ENCODE peak calls at places on chromosome 19, in seven cellular contexts. One of them, this sample, is unnamed.

GRCh38 chr19:38813323-38813722 is 578 bp upstream of the LGALS4 start:
- DNase-seq in astrocyte of the spinal cord: no peak
- DNase-seq in psoas muscle: no peak
- DNase-seq in suprapubic skin: no peak
- DNase-seq in heart right ventricle: no peak
- DNase-seq in fibroblast of pulmonary artery: no peak
- DNase-seq in body of pancreas: no peak
- DNase-seq in this sample: no peak

GRCh38 chr19:43634516-43634876 is 5.2 kb downstream of the CADM4 start:
- DNase-seq in astrocyte of the spinal cord: no peak
- DNase-seq in psoas muscle: no peak
- DNase-seq in suprapubic skin: no peak
- DNase-seq in heart right ventricle: no peak
- DNase-seq in fibroblast of pulmonary artery: no peak
- DNase-seq in body of pancreas: no peak
- DNase-seq in this sample: no peak

GRCh38 chr19:35757231-35757748 is 461 bp upstream of the HSPB6 start:
- DNase-seq in astrocyte of the spinal cord: peak
- DNase-seq in psoas muscle: peak
- DNase-seq in suprapubic skin: peak
- DNase-seq in heart right ventricle: peak
- DNase-seq in fibroblast of pulmonary artery: peak
- DNase-seq in body of pancreas: peak
- DNase-seq in this sample: peak

GRCh38 chr19:48997972-48998371 is 4.3 kb downstream of the RUVBL2 start:
- DNase-seq in astrocyte of the spinal cord: peak
- DNase-seq in psoas muscle: peak
- DNase-seq in suprapubic skin: no peak
- DNase-seq in heart right ventricle: no peak
- DNase-seq in fibroblast of pulmonary artery: peak
- DNase-seq in body of pancreas: peak
- DNase-seq in this sample: no peak

GRCh38 chr19:23914402-23915286 is at the start of gene ZNF726:
- DNase-seq in astrocyte of the spinal cord: peak
- DNase-seq in psoas muscle: peak
- DNase-seq in suprapubic skin: peak
- DNase-seq in heart right ventricle: peak
- DNase-seq in fibroblast of pulmonary artery: peak
- DNase-seq in body of pancreas: peak
- DNase-seq in this sample: peak

GRCh38 chr19:4376245-4376990 is 23.9 kb downstream of the SH3GL1 start:
- DNase-seq in astrocyte of the spinal cord: no peak
- DNase-seq in psoas muscle: peak
- DNase-seq in suprapubic skin: no peak
- DNase-seq in heart right ventricle: no peak
- DNase-seq in fibroblast of pulmonary artery: no peak
- DNase-seq in body of pancreas: peak
- DNase-seq in this sample: no peak

GRCh38 chr19:49196527-49197240 is 39.1 kb downstream of the TRPM4 start:
- DNase-seq in astrocyte of the spinal cord: no peak
- DNase-seq in psoas muscle: peak
- DNase-seq in suprapubic skin: no peak
- DNase-seq in heart right ventricle: peak
- DNase-seq in fibroblast of pulmonary artery: no peak
- DNase-seq in body of pancreas: no peak
- DNase-seq in this sample: no peak

GRCh38 chr19:19597809-19598306 is 20.6 kb downstream of the PBX4 start:
- DNase-seq in astrocyte of the spinal cord: no peak
- DNase-seq in psoas muscle: no peak
- DNase-seq in suprapubic skin: no peak
- DNase-seq in heart right ventricle: no peak
- DNase-seq in fibroblast of pulmonary artery: no peak
- DNase-seq in body of pancreas: no peak
- DNase-seq in this sample: no peak

GRCh38 chr19:18317998-18318800 is 4.7 kb downstream of the LSM4 start:
- DNase-seq in astrocyte of the spinal cord: no peak
- DNase-seq in psoas muscle: no peak
- DNase-seq in suprapubic skin: no peak
- DNase-seq in heart right ventricle: peak
- DNase-seq in fibroblast of pulmonary artery: no peak
- DNase-seq in body of pancreas: peak
- DNase-seq in this sample: no peak

DNA sequence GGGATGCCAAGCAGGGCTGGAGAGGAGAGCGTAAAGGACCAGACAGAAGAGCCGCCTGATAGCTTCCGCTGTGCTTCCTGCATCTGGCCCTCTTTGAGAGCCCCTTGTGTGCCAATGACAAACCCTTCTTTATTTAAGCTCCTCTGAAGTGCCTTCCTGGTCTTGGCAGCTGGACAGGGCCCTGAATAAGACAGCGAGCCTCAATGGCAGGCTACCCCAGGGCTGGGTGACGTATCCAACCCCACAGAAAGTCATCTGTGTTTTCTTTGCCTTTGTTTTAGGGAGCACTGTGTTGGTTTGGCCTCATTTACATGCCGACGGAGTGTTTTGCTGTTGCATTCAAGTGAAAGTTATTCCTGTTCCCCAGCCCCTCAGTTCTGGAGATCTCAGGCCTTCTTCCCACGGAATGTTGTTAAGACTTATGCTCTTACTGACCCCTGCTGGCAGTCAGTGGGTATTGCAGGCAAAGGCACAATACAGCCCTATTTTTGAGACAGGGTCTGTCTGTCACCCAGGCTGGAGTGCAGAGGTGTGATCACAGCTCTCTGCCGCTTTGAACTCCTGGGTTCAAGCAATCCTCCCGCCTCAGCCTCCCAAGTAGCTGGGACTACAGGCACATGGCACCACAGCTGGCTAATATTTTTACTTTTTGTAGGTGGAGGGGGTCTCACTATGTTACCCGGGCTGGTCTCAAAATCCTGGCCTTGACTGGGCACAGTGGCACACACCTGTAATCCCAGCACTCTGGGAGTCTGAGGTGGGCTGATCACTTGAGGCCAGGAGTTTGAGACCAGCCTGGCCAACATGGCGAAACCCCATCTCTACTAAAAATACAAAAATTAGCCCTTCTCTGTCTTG is 16.8 kb downstream of the CCL25 start:
- DNase-seq in astrocyte of the spinal cord: no peak
- DNase-seq in psoas muscle: no peak
- DNase-seq in suprapubic skin: no peak
- DNase-seq in heart right ventricle: no peak
- DNase-seq in fibroblast of pulmonary artery: no peak
- DNase-seq in body of pancreas: no peak
- DNase-seq in this sample: no peak
- TF ChIP-seq CTCF in astrocyte of the spinal cord: peak
- TF ChIP-seq CTCF in psoas muscle: peak
- TF ChIP-seq CTCF in suprapubic skin: peak
- TF ChIP-seq CTCF in heart right ventricle: peak
- TF ChIP-seq CTCF in fibroblast of pulmonary artery: peak
- TF ChIP-seq CTCF in body of pancreas: no peak
- TF ChIP-seq CTCF in this sample: peak

GRCh38 chr19:55088021-55088451 is 12.4 kb downstream of the EPS8L1 start:
- DNase-seq in astrocyte of the spinal cord: no peak
- DNase-seq in psoas muscle: no peak
- DNase-seq in suprapubic skin: no peak
- DNase-seq in heart right ventricle: no peak
- DNase-seq in fibroblast of pulmonary artery: no peak
- DNase-seq in body of pancreas: no peak
- DNase-seq in this sample: no peak
- H3K4me3 ChIP-seq in astrocyte of the spinal cord: no peak
- H3K4me3 ChIP-seq in psoas muscle: peak
- H3K4me3 ChIP-seq in suprapubic skin: peak
- H3K4me3 ChIP-seq in heart right ventricle: peak
- H3K4me3 ChIP-seq in fibroblast of pulmonary artery: no peak
- H3K4me3 ChIP-seq in body of pancreas: no peak
- H3K4me3 ChIP-seq in this sample: no peak

DNA sequence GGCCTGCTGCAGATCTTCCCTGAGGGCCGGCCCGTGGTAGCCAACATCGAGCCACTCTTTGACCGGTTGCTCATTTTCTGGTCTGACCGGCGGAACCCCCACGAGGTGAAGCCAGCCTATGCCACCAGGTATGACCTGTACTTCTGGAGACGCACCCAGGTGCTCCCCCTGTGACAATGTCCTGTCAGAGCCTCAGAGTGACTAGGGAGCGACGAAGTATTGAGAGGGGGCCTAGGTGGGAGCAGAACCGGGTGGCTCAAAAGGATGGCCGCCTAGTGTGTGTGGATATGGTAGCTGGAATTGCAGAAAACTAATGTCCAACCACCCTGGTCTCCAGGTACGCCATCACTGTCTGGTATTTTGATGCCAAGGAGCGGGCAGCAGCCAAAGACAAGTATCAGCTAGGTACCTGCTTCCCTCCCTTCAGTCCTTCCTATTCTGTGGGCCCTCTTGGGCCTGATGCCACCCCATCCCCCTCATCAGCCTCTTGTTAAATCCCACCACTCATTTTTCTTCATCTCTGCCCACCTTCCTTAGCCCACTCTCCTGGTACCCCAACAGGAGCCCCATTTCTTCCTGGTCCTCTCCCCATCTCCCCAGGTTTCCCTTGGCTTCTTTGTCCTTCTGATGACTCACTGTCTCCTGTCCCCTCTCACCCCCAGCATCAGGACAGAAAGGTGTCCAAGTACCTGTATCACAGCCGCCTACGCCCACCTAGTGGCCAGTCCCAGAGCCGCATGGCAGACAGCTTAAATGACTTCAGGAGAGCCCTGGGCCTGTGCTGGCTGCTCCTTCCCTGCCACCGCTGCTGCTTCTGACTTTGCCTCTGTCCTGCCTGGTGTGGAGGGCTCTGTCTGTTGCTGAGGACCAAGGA is 8.4 kb downstream of the EGLN2 start:
- DNase-seq in astrocyte of the spinal cord: no peak
- DNase-seq in psoas muscle: no peak
- DNase-seq in suprapubic skin: no peak
- DNase-seq in heart right ventricle: no peak
- DNase-seq in fibroblast of pulmonary artery: no peak
- DNase-seq in body of pancreas: no peak
- DNase-seq in this sample: no peak
- TF ChIP-seq CTCF in astrocyte of the spinal cord: peak
- TF ChIP-seq CTCF in psoas muscle: no peak
- TF ChIP-seq CTCF in suprapubic skin: no peak
- TF ChIP-seq CTCF in heart right ventricle: no peak
- TF ChIP-seq CTCF in fibroblast of pulmonary artery: peak
- TF ChIP-seq CTCF in body of pancreas: no peak
- TF ChIP-seq CTCF in this sample: peak

GRCh38 chr19:47497073-47497766 is 13.2 kb upstream of the KPTN start:
- DNase-seq in astrocyte of the spinal cord: no peak
- DNase-seq in psoas muscle: no peak
- DNase-seq in suprapubic skin: no peak
- DNase-seq in heart right ventricle: no peak
- DNase-seq in fibroblast of pulmonary artery: no peak
- DNase-seq in body of pancreas: peak
- DNase-seq in this sample: no peak

GRCh38 chr19:47497821-47498520 is 14.0 kb upstream of the KPTN start:
- DNase-seq in astrocyte of the spinal cord: no peak
- DNase-seq in psoas muscle: no peak
- DNase-seq in suprapubic skin: no peak
- DNase-seq in heart right ventricle: no peak
- DNase-seq in fibroblast of pulmonary artery: no peak
- DNase-seq in body of pancreas: no peak
- DNase-seq in this sample: no peak

GRCh38 chr19:47499371-47499770 is 15.4 kb upstream of the KPTN start:
- DNase-seq in astrocyte of the spinal cord: no peak
- DNase-seq in psoas muscle: no peak
- DNase-seq in suprapubic skin: no peak
- DNase-seq in heart right ventricle: no peak
- DNase-seq in fibroblast of pulmonary artery: no peak
- DNase-seq in body of pancreas: no peak
- DNase-seq in this sample: no peak

GRCh38 chr19:47499863-47500830 is 14.7 kb downstream of the NAPA start:
- DNase-seq in astrocyte of the spinal cord: no peak
- DNase-seq in psoas muscle: no peak
- DNase-seq in suprapubic skin: no peak
- DNase-seq in heart right ventricle: no peak
- DNase-seq in fibroblast of pulmonary artery: no peak
- DNase-seq in body of pancreas: no peak
- DNase-seq in this sample: no peak

GRCh38 chr19:47498561-47498960 is 14.5 kb upstream of the KPTN start:
- DNase-seq in astrocyte of the spinal cord: no peak
- DNase-seq in psoas muscle: no peak
- DNase-seq in suprapubic skin: no peak
- DNase-seq in heart right ventricle: no peak
- DNase-seq in fibroblast of pulmonary artery: no peak
- DNase-seq in body of pancreas: no peak
- DNase-seq in this sample: no peak
- H3K4me3 ChIP-seq in astrocyte of the spinal cord: no peak
- H3K4me3 ChIP-seq in psoas muscle: no peak
- H3K4me3 ChIP-seq in suprapubic skin: no peak
- H3K4me3 ChIP-seq in heart right ventricle: no peak
- H3K4me3 ChIP-seq in fibroblast of pulmonary artery: no peak
- H3K4me3 ChIP-seq in body of pancreas: no peak
- H3K4me3 ChIP-seq in this sample: no peak

GRCh38 chr19:45404557-45405434 is at the start of gene PPP1R13L:
- DNase-seq in astrocyte of the spinal cord: peak
- DNase-seq in psoas muscle: peak
- DNase-seq in suprapubic skin: peak
- DNase-seq in heart right ventricle: peak
- DNase-seq in fibroblast of pulmonary artery: peak
- DNase-seq in body of pancreas: peak
- DNase-seq in this sample: peak

GRCh38 chr19:45403781-45404556 is 900 bp downstream of the PPP1R13L start:
- DNase-seq in astrocyte of the spinal cord: peak
- DNase-seq in psoas muscle: peak
- DNase-seq in suprapubic skin: no peak
- DNase-seq in heart right ventricle: peak
- DNase-seq in fibroblast of pulmonary artery: peak
- DNase-seq in body of pancreas: peak
- DNase-seq in this sample: no peak

GRCh38 chr19:45403272-45403671 is 1.6 kb downstream of the PPP1R13L start:
- DNase-seq in astrocyte of the spinal cord: no peak
- DNase-seq in psoas muscle: no peak
- DNase-seq in suprapubic skin: no peak
- DNase-seq in heart right ventricle: no peak
- DNase-seq in fibroblast of pulmonary artery: no peak
- DNase-seq in body of pancreas: no peak
- DNase-seq in this sample: no peak

GRCh38 chr19:45401815-45402468 is 2.9 kb downstream of the PPP1R13L start:
- DNase-seq in astrocyte of the spinal cord: no peak
- DNase-seq in psoas muscle: no peak
- DNase-seq in suprapubic skin: no peak
- DNase-seq in heart right ventricle: no peak
- DNase-seq in fibroblast of pulmonary artery: peak
- DNase-seq in body of pancreas: no peak
- DNase-seq in this sample: no peak

GRCh38 chr19:45402469-45403070 is 2.3 kb downstream of the PPP1R13L start:
- DNase-seq in astrocyte of the spinal cord: no peak
- DNase-seq in psoas muscle: no peak
- DNase-seq in suprapubic skin: no peak
- DNase-seq in heart right ventricle: peak
- DNase-seq in fibroblast of pulmonary artery: no peak
- DNase-seq in body of pancreas: peak
- DNase-seq in this sample: no peak
- TF ChIP-seq CTCF in astrocyte of the spinal cord: peak
- TF ChIP-seq CTCF in psoas muscle: peak
- TF ChIP-seq CTCF in suprapubic skin: no peak
- TF ChIP-seq CTCF in heart right ventricle: peak
- TF ChIP-seq CTCF in fibroblast of pulmonary artery: no peak
- TF ChIP-seq CTCF in body of pancreas: peak
- TF ChIP-seq CTCF in this sample: no peak